ENCODE peak calls at places on chromosomes 7 and 10, in nine cellular contexts. One of them, this sample, is unnamed.

GRCh38 chr7:149558149-149558861 is 60.7 kb upstream of the ZNF746 start:
- DNase-seq in activated CD8-positive, alpha-beta memory T cell treated with anti-CD3 and anti-CD28 coated beads, Interleukin-2, amount 10 ng/mL, durations not matched to agents 7 days and 5 days: no peak
- DNase-seq in hepatic stellate cell: peak; percentile 43
- DNase-seq in GF-D8: no peak
- DNase-seq in activated naive CD8-positive, alpha-beta T cell treated with anti-CD3 and anti-CD28 coated beads, Interleukin-2, amount 10 ng/mL, durations not matched to agents 7 days and 5 days: no peak
- DNase-seq in LoVo: peak; percentile 48
- DNase-seq in suprapubic skin: no peak
- DNase-seq in hypothalamus: no peak
- DNase-seq in iris pigment epithelial cell: no peak
- DNase-seq in this sample: peak; percentile 76

GRCh38 chr7:116601426-116601825 is 70.6 kb upstream of the MET start:
- DNase-seq in iris pigment epithelial cell: no peak
- DNase-seq in suprapubic skin: no peak
- DNase-seq in GF-D8: no peak
- DNase-seq in hepatic stellate cell: no peak
- DNase-seq in activated naive CD8-positive, alpha-beta T cell treated with anti-CD3 and anti-CD28 coated beads, Interleukin-2, amount 10 ng/mL, durations not matched to agents 7 days and 5 days: no peak
- DNase-seq in hypothalamus: no peak
- DNase-seq in LoVo: peak; percentile 37
- DNase-seq in activated CD8-positive, alpha-beta memory T cell treated with anti-CD3 and anti-CD28 coated beads, Interleukin-2, amount 10 ng/mL, durations not matched to agents 7 days and 5 days: peak; percentile 60
- DNase-seq in this sample: no peak

GRCh38 chr7:106220307-106220706 is 64.5 kb downstream of the NAMPT start:
- DNase-seq in activated CD8-positive, alpha-beta memory T cell treated with anti-CD3 and anti-CD28 coated beads, Interleukin-2, amount 10 ng/mL, durations not matched to agents 7 days and 5 days: no peak
- DNase-seq in GF-D8: no peak
- DNase-seq in activated naive CD8-positive, alpha-beta T cell treated with anti-CD3 and anti-CD28 coated beads, Interleukin-2, amount 10 ng/mL, durations not matched to agents 7 days and 5 days: no peak
- DNase-seq in hypothalamus: no peak
- DNase-seq in iris pigment epithelial cell: no peak
- DNase-seq in suprapubic skin: no peak
- DNase-seq in hepatic stellate cell: no peak
- DNase-seq in LoVo: no peak
- DNase-seq in this sample: no peak

GRCh38 chr7:131431289-131431688 is 103.6 kb downstream of the MKLN1 start:
- DNase-seq in iris pigment epithelial cell: peak; percentile 56
- DNase-seq in activated naive CD8-positive, alpha-beta T cell treated with anti-CD3 and anti-CD28 coated beads, Interleukin-2, amount 10 ng/mL, durations not matched to agents 7 days and 5 days: no peak
- DNase-seq in hepatic stellate cell: no peak
- DNase-seq in GF-D8: no peak
- DNase-seq in suprapubic skin: no peak
- DNase-seq in hypothalamus: no peak
- DNase-seq in activated CD8-positive, alpha-beta memory T cell treated with anti-CD3 and anti-CD28 coated beads, Interleukin-2, amount 10 ng/mL, durations not matched to agents 7 days and 5 days: no peak
- DNase-seq in LoVo: no peak
- DNase-seq in this sample: peak; percentile 51

GRCh38 chr10:126459878-126460481 is 71.7 kb upstream of the ADAM12 start:
- DNase-seq in hepatic stellate cell: peak; percentile 47
- DNase-seq in hypothalamus: no peak
- DNase-seq in LoVo: peak; percentile 69
- DNase-seq in activated CD8-positive, alpha-beta memory T cell treated with anti-CD3 and anti-CD28 coated beads, Interleukin-2, amount 10 ng/mL, durations not matched to agents 7 days and 5 days: no peak
- DNase-seq in suprapubic skin: no peak
- DNase-seq in activated naive CD8-positive, alpha-beta T cell treated with anti-CD3 and anti-CD28 coated beads, Interleukin-2, amount 10 ng/mL, durations not matched to agents 7 days and 5 days: no peak
- DNase-seq in iris pigment epithelial cell: peak; percentile 84
- DNase-seq in GF-D8: no peak
- DNase-seq in this sample: peak; percentile 92

GRCh38 chr10:58373446-58373834 is 11.8 kb upstream of the TFAM start:
- DNase-seq in hepatic stellate cell: no peak
- DNase-seq in activated CD8-positive, alpha-beta memory T cell treated with anti-CD3 and anti-CD28 coated beads, Interleukin-2, amount 10 ng/mL, durations not matched to agents 7 days and 5 days: no peak
- DNase-seq in suprapubic skin: no peak
- DNase-seq in GF-D8: no peak
- DNase-seq in iris pigment epithelial cell: peak; percentile 13
- DNase-seq in hypothalamus: no peak
- DNase-seq in activated naive CD8-positive, alpha-beta T cell treated with anti-CD3 and anti-CD28 coated beads, Interleukin-2, amount 10 ng/mL, durations not matched to agents 7 days and 5 days: no peak
- DNase-seq in LoVo: no peak
- DNase-seq in this sample: no peak

GRCh38 chr10:123974406-123974805 is 82.8 kb upstream of the CPXM2 start:
- DNase-seq in activated CD8-positive, alpha-beta memory T cell treated with anti-CD3 and anti-CD28 coated beads, Interleukin-2, amount 10 ng/mL, durations not matched to agents 7 days and 5 days: no peak
- DNase-seq in iris pigment epithelial cell: peak; percentile 33
- DNase-seq in activated naive CD8-positive, alpha-beta T cell treated with anti-CD3 and anti-CD28 coated beads, Interleukin-2, amount 10 ng/mL, durations not matched to agents 7 days and 5 days: no peak
- DNase-seq in hepatic stellate cell: no peak
- DNase-seq in suprapubic skin: no peak
- DNase-seq in LoVo: peak; percentile 95
- DNase-seq in hypothalamus: no peak
- DNase-seq in GF-D8: no peak
- DNase-seq in this sample: peak; percentile 20

GRCh38 chr10:94219829-94220228 is 142.9 kb downstream of the NOC3L start:
- DNase-seq in iris pigment epithelial cell: peak; percentile 46
- DNase-seq in hepatic stellate cell: peak; percentile 22
- DNase-seq in activated CD8-positive, alpha-beta memory T cell treated with anti-CD3 and anti-CD28 coated beads, Interleukin-2, amount 10 ng/mL, durations not matched to agents 7 days and 5 days: no peak
- DNase-seq in suprapubic skin: no peak
- DNase-seq in hypothalamus: no peak
- DNase-seq in LoVo: no peak
- DNase-seq in GF-D8: no peak
- DNase-seq in activated naive CD8-positive, alpha-beta T cell treated with anti-CD3 and anti-CD28 coated beads, Interleukin-2, amount 10 ng/mL, durations not matched to agents 7 days and 5 days: no peak
- DNase-seq in this sample: peak; percentile 69

GRCh38 chr7:33888206-33888605 is 17.1 kb upstream of the BMPER start:
- DNase-seq in GF-D8: no peak
- DNase-seq in iris pigment epithelial cell: no peak
- DNase-seq in activated CD8-positive, alpha-beta memory T cell treated with anti-CD3 and anti-CD28 coated beads, Interleukin-2, amount 10 ng/mL, durations not matched to agents 7 days and 5 days: no peak
- DNase-seq in LoVo: no peak
- DNase-seq in suprapubic skin: no peak
- DNase-seq in activated naive CD8-positive, alpha-beta T cell treated with anti-CD3 and anti-CD28 coated beads, Interleukin-2, amount 10 ng/mL, durations not matched to agents 7 days and 5 days: no peak
- DNase-seq in hypothalamus: no peak
- DNase-seq in hepatic stellate cell: no peak
- DNase-seq in this sample: no peak

GRCh38 chr10:104117839-104118323 is 4.1 kb upstream of the SFR1 start:
- DNase-seq in activated naive CD8-positive, alpha-beta T cell treated with anti-CD3 and anti-CD28 coated beads, Interleukin-2, amount 10 ng/mL, durations not matched to agents 7 days and 5 days: no peak
- DNase-seq in hypothalamus: no peak
- DNase-seq in suprapubic skin: no peak
- DNase-seq in LoVo: peak; percentile 90
- DNase-seq in iris pigment epithelial cell: peak; percentile 68
- DNase-seq in GF-D8: no peak
- DNase-seq in hepatic stellate cell: no peak
- DNase-seq in activated CD8-positive, alpha-beta memory T cell treated with anti-CD3 and anti-CD28 coated beads, Interleukin-2, amount 10 ng/mL, durations not matched to agents 7 days and 5 days: no peak
- DNase-seq in this sample: peak; percentile 43

GRCh38 chr10:100817268-100817839 is 72.0 kb downstream of the PAX2 start:
- DNase-seq in suprapubic skin: no peak
- DNase-seq in activated CD8-positive, alpha-beta memory T cell treated with anti-CD3 and anti-CD28 coated beads, Interleukin-2, amount 10 ng/mL, durations not matched to agents 7 days and 5 days: no peak
- DNase-seq in GF-D8: no peak
- DNase-seq in hypothalamus: no peak
- DNase-seq in activated naive CD8-positive, alpha-beta T cell treated with anti-CD3 and anti-CD28 coated beads, Interleukin-2, amount 10 ng/mL, durations not matched to agents 7 days and 5 days: no peak
- DNase-seq in LoVo: no peak
- DNase-seq in iris pigment epithelial cell: no peak
- DNase-seq in hepatic stellate cell: no peak
- DNase-seq in this sample: no peak

GRCh38 chr10:480928-481551 is 208.4 kb downstream of the DIP2C start:
- DNase-seq in hypothalamus: no peak
- DNase-seq in GF-D8: no peak
- DNase-seq in activated CD8-positive, alpha-beta memory T cell treated with anti-CD3 and anti-CD28 coated beads, Interleukin-2, amount 10 ng/mL, durations not matched to agents 7 days and 5 days: no peak
- DNase-seq in hepatic stellate cell: no peak
- DNase-seq in LoVo: no peak
- DNase-seq in suprapubic skin: no peak
- DNase-seq in iris pigment epithelial cell: peak; percentile 63
- DNase-seq in activated naive CD8-positive, alpha-beta T cell treated with anti-CD3 and anti-CD28 coated beads, Interleukin-2, amount 10 ng/mL, durations not matched to agents 7 days and 5 days: peak; percentile 25
- DNase-seq in this sample: peak; percentile 57

GRCh38 chr7:101308245-101309085 is 13.1 kb downstream of the IFT22 start:
- DNase-seq in GF-D8: no peak
- DNase-seq in hepatic stellate cell: no peak
- DNase-seq in activated naive CD8-positive, alpha-beta T cell treated with anti-CD3 and anti-CD28 coated beads, Interleukin-2, amount 10 ng/mL, durations not matched to agents 7 days and 5 days: peak; percentile 49
- DNase-seq in hypothalamus: no peak
- DNase-seq in LoVo: peak; percentile 92
- DNase-seq in suprapubic skin: peak; percentile 71
- DNase-seq in iris pigment epithelial cell: peak; percentile 48
- DNase-seq in activated CD8-positive, alpha-beta memory T cell treated with anti-CD3 and anti-CD28 coated beads, Interleukin-2, amount 10 ng/mL, durations not matched to agents 7 days and 5 days: peak; percentile 63
- DNase-seq in this sample: no peak

GRCh38 chr10:78852856-78853255 is 215.9 kb upstream of the ZMIZ1 start:
- DNase-seq in activated CD8-positive, alpha-beta memory T cell treated with anti-CD3 and anti-CD28 coated beads, Interleukin-2, amount 10 ng/mL, durations not matched to agents 7 days and 5 days: no peak
- DNase-seq in hypothalamus: no peak
- DNase-seq in activated naive CD8-positive, alpha-beta T cell treated with anti-CD3 and anti-CD28 coated beads, Interleukin-2, amount 10 ng/mL, durations not matched to agents 7 days and 5 days: no peak
- DNase-seq in iris pigment epithelial cell: peak; percentile 14
- DNase-seq in LoVo: no peak
- DNase-seq in suprapubic skin: no peak
- DNase-seq in hepatic stellate cell: peak; percentile 32
- DNase-seq in GF-D8: no peak
- DNase-seq in this sample: peak; percentile 4

GRCh38 chr7:84207620-84208019 is 13.0 kb upstream of the SEMA3A start:
- DNase-seq in suprapubic skin: no peak
- DNase-seq in hepatic stellate cell: no peak
- DNase-seq in iris pigment epithelial cell: no peak
- DNase-seq in activated naive CD8-positive, alpha-beta T cell treated with anti-CD3 and anti-CD28 coated beads, Interleukin-2, amount 10 ng/mL, durations not matched to agents 7 days and 5 days: no peak
- DNase-seq in LoVo: no peak
- DNase-seq in GF-D8: no peak
- DNase-seq in hypothalamus: no peak
- DNase-seq in activated CD8-positive, alpha-beta memory T cell treated with anti-CD3 and anti-CD28 coated beads, Interleukin-2, amount 10 ng/mL, durations not matched to agents 7 days and 5 days: no peak
- DNase-seq in this sample: no peak

GRCh38 chr10:124568858-124569622 is 107.4 kb downstream of the LHPP start:
- DNase-seq in hepatic stellate cell: no peak
- DNase-seq in LoVo: no peak
- DNase-seq in activated naive CD8-positive, alpha-beta T cell treated with anti-CD3 and anti-CD28 coated beads, Interleukin-2, amount 10 ng/mL, durations not matched to agents 7 days and 5 days: no peak
- DNase-seq in hypothalamus: no peak
- DNase-seq in iris pigment epithelial cell: no peak
- DNase-seq in suprapubic skin: peak; percentile 38
- DNase-seq in activated CD8-positive, alpha-beta memory T cell treated with anti-CD3 and anti-CD28 coated beads, Interleukin-2, amount 10 ng/mL, durations not matched to agents 7 days and 5 days: no peak
- DNase-seq in GF-D8: no peak
- DNase-seq in this sample: no peak

GRCh38 chr7:28921822-28922221 is 36.3 kb downstream of the TRIL start:
- DNase-seq in suprapubic skin: no peak
- DNase-seq in GF-D8: no peak
- DNase-seq in activated naive CD8-positive, alpha-beta T cell treated with anti-CD3 and anti-CD28 coated beads, Interleukin-2, amount 10 ng/mL, durations not matched to agents 7 days and 5 days: no peak
- DNase-seq in LoVo: peak; percentile 82
- DNase-seq in hypothalamus: no peak
- DNase-seq in hepatic stellate cell: peak; percentile 42
- DNase-seq in activated CD8-positive, alpha-beta memory T cell treated with anti-CD3 and anti-CD28 coated beads, Interleukin-2, amount 10 ng/mL, durations not matched to agents 7 days and 5 days: peak; percentile 51
- DNase-seq in iris pigment epithelial cell: peak; percentile 71
- DNase-seq in this sample: peak; percentile 68